ENCODE peak calls at places on chromosomes 13 and 19, in eight cellular contexts. X is AG10803, O is HTR-8/SVneo, F is myocyte, P is NCI-H1105, I is substantia nigra, A is T-helper 17 cell, N is C1 segment of cervical spinal cord. E is an unnamed sample.

GRCh38 chr19:30864460-30865215 is 484.6 kb downstream of the TSHZ3 start:
- DNase-seq in X (no peak), F (no peak), A (no peak), N (peak), O (no peak), P (no peak), I (peak), E (no peak)

GRCh38 chr13:41577437-41577836 is 120.1 kb downstream of the RGCC start:
- DNase-seq in N (no peak), P (no peak), O (no peak), F (no peak), I (no peak), X (peak), A (no peak), E (no peak)

GRCh38 chr13:23159587-23160240 is 21.1 kb upstream of the SGCG start:
- DNase-seq in I (no peak), X (no peak), O (no peak), N (no peak), P (no peak), F (no peak), A (no peak), E (no peak)

GRCh38 chr19:8610041-8610927 is at the start of gene ADAMTS10:
- DNase-seq in P (no peak), X (peak), F (no peak), O (peak), I (peak), A (peak), N (no peak), E (no peak)

GRCh38 chr13:99895999-99896695 is 75.4 kb downstream of the ZIC5 start:
- DNase-seq in X (no peak), N (no peak), O (no peak), I (no peak), A (no peak), F (no peak), P (no peak), E (no peak)

GRCh38 chr19:10553943-10554381 is 10.3 kb downstream of the ATG4D start:
- DNase-seq in X (no peak), O (no peak), P (no peak), A (peak), F (peak), N (no peak), I (no peak), E (peak)

GRCh38 chr13:45522571-45522970 is 57.8 kb downstream of the COG3 start:
- DNase-seq in O (no peak), X (peak), A (no peak), P (no peak), F (no peak), N (no peak), I (no peak), E (no peak)

GRCh38 chr19:29323972-29324680 is 111.2 kb upstream of the UQCRFS1 start:
- DNase-seq in A (no peak), O (no peak), X (no peak), F (no peak), I (no peak), P (no peak), N (no peak), E (no peak)

GRCh38 chr19:44694184-44694579 is 4.8 kb upstream of the CEACAM16 start:
- DNase-seq in X (no peak), F (no peak), I (no peak), O (no peak), A (no peak), N (no peak), P (no peak), E (no peak)

GRCh38 chr19:17404015-17404414 is 1.4 kb downstream of the BST2 start:
- DNase-seq in P (no peak), I (no peak), O (no peak), X (no peak), A (no peak), N (no peak), F (no peak), E (no peak)

GRCh38 chr13:105778196-105778595 is 757.3 kb downstream of the EFNB2 start:
- DNase-seq in P (no peak), N (no peak), O (no peak), A (no peak), F (no peak), X (no peak), I (no peak), E (no peak)

GRCh38 chr19:1811472-1811894 is 593 bp downstream of the ATP8B3 start:
- DNase-seq in N (no peak), O (peak), X (peak), P (no peak), F (no peak), A (no peak), I (no peak), E (no peak)

GRCh38 chr19:778910-779653 is 18.2 kb upstream of the PTBP1 start:
- DNase-seq in O (peak), P (no peak), F (peak), X (peak), N (no peak), I (no peak), A (no peak), E (no peak)

GRCh38 chr13:45849408-45849807 is 2.1 kb downstream of the SIAH3 start:
- DNase-seq in P (no peak), F (no peak), O (no peak), X (no peak), I (no peak), N (no peak), A (no peak), E (no peak)

GRCh38 chr19:48433337-48433736 is 12.4 kb upstream of the GRWD1 start:
- DNase-seq in O (no peak), A (no peak), X (no peak), N (no peak), P (no peak), I (no peak), F (no peak), E (no peak)

GRCh38 chr19:4524808-4525562 is 6.7 kb upstream of the PLIN4 start:
- DNase-seq in P (no peak), A (peak), N (no peak), I (peak), F (peak), O (no peak), X (peak), E (no peak)

GRCh38 chr19:12748489-12748888 is 3.1 kb upstream of the BEST2 start:
- DNase-seq in X (no peak), P (no peak), I (no peak), F (no peak), A (no peak), N (no peak), O (no peak), E (no peak)

GRCh38 chr19:54452626-54453025 is 3.6 kb downstream of the LENG8 start:
- DNase-seq in X (no peak), N (no peak), O (no peak), P (no peak), F (no peak), I (no peak), A (no peak), E (no peak)

GRCh38 chr13:97295279-97296182 is 73.4 kb downstream of the MBNL2 start:
- DNase-seq in P (no peak), O (no peak), I (no peak), F (no peak), A (no peak), X (peak), N (no peak), E (no peak)

GRCh38 chr13:60572003-60572792 is 175.2 kb downstream of the TDRD3 start:
- DNase-seq in N (no peak), O (no peak), P (no peak), A (no peak), X (peak), I (no peak), F (peak), E (no peak)

GRCh38 chr13:114067886-114068722 is 64.3 kb downstream of the RASA3 start:
- DNase-seq in N (no peak), F (no peak), A (no peak), P (no peak), X (no peak), O (no peak), I (no peak), E (no peak)

GRCh38 chr19:29548483-29549085 is 22.8 kb downstream of the VSTM2B start:
- DNase-seq in P (no peak), O (no peak), A (no peak), F (no peak), X (no peak), I (no peak), N (no peak), E (no peak)

GRCh38 chr19:52670046-52670445 is 31.9 kb upstream of the ZNF83 start:
- DNase-seq in A (no peak), X (no peak), I (no peak), O (no peak), F (no peak), P (no peak), N (no peak), E (no peak)

E was measured in cerebellum.